ENCODE peak calls at places on chromosomes 6 and 20, in four cellular contexts. V is prostate gland, S is adrenal gland, G is ovary. K is an unnamed sample.
A peak's percentile ranks its signal among the peaks of the same experiment; 100 is the strongest.

GRCh38 chr6:106098383-106099234 is 12.5 kb downstream of the PRDM1 start:
- DNase-seq in V (no peak), S (peak; percentile 64), G (no peak), K (peak; percentile 44)

GRCh38 chr6:52526634-52527033 is 50.2 kb downstream of the TRAM2 start:
- DNase-seq in S (no peak), V (no peak), G (no peak), K (no peak)

GRCh38 chr6:135146160-135146920 is 34.8 kb upstream of the MYB start:
- DNase-seq in V (no peak), S (no peak), G (no peak), K (no peak)

GRCh38 chr6:31712296-31712695 is 2.9 kb upstream of the LY6G6D start:
- DNase-seq in V (no peak), S (no peak), G (no peak), K (no peak)

GRCh38 chr6:7846971-7847818 is 63.4 kb downstream of the TXNDC5 start:
- DNase-seq in V (no peak), G (peak; percentile 58), S (no peak), K (no peak)

GRCh38 chr6:105882071-105882803 is 203.9 kb upstream of the PRDM1 start:
- DNase-seq in S (no peak), G (no peak), V (no peak), K (no peak)

GRCh38 chr6:125637207-125637606 is 112.2 kb upstream of the HEY2 start:
- DNase-seq in G (no peak), V (no peak), S (no peak), K (no peak)

GRCh38 chr6:138514860-138515540 is 15.7 kb upstream of the NHSL1 start:
- DNase-seq in S (no peak), V (no peak), G (no peak), K (no peak)

GRCh38 chr6:96856822-96857221 is 19.5 kb upstream of the GPR63 start:
- DNase-seq in S (no peak), V (no peak), G (no peak), K (no peak)

GRCh38 chr6:36701401-36701991 is 3.9 kb downstream of the RAB44 start:
- DNase-seq in G (no peak), S (no peak), V (no peak), K (no peak)
- TF ChIP-seq CTCF in G (no peak), S (no peak), V (no peak), K (no peak)

GRCh38 chr20:2340823-2341222 is 39.9 kb upstream of the TGM6 start:
- DNase-seq in S (no peak), V (no peak), G (no peak), K (no peak)
- TF ChIP-seq POLR2A in S (no peak), V (no peak), G (no peak), K (no peak)

GRCh38 chr6:133939778-133940667 is 13.0 kb upstream of the TBPL1 start:
- DNase-seq in S (no peak), V (no peak), G (no peak), K (no peak)
- H3K4me3 ChIP-seq in S (no peak overlapping the region), V (no peak overlapping the region), G (no peak overlapping the region), K (no peak overlapping the region)

DNA sequence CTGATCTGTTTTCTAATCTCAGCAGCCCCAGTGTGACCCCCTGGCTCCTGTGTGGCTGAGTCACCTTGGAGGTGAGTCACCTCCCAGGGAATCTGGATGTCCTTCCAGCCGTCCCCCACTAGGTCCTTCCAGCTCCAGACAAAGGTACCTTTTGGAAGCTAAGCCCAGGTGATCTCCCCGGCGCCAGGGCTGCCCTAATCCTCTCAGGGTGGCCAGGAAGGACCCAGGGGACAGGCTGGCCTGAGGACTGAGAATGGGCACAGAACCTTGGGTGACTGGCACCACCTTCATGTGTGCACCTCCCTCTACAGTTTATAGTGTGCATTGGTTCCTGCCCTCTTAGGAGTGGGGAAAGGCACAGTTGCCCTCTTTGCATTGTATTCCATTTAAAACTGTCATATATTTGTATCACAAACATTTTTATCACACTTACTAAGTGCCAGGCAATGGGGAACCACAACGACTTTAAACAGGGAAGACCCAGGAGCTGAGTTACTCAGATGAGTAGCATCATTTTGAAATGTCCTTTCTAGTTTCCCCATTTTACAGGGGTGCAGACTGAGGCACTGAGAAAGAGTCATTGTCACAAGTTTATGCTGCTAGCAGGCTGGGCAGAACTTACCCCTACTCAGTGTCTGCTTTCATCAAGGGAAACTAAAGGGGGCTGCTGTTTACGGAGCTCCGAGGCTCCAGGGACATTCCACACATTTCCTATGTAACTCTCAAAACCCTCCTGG is 2.6 kb upstream of the BPIFB4 start:
- DNase-seq in S (no peak), G (no peak), V (no peak), K (no peak)
- TF ChIP-seq CTCF in S (no peak), G (no peak), V (peak; percentile 39), K (no peak)

GRCh38 chr6:16286151-16286522 is 47.8 kb downstream of the GMPR start:
- DNase-seq in V (no peak), G (no peak), S (no peak), K (no peak)

GRCh38 chr6:16288163-16288562 is 49.8 kb downstream of the GMPR start:
- DNase-seq in V (no peak), G (no peak), S (no peak), K (no peak)

GRCh38 chr6:16282370-16282769 is 44.0 kb downstream of the GMPR start:
- DNase-seq in S (no peak), V (no peak), G (no peak), K (no peak)

GRCh38 chr6:16285467-16286150 is 47.2 kb downstream of the GMPR start:
- DNase-seq in V (no peak), G (no peak), S (no peak), K (no peak)

GRCh38 chr6:16284472-16284871 is 46.1 kb downstream of the GMPR start:
- DNase-seq in G (no peak), V (no peak), S (no peak), K (no peak)
- TF ChIP-seq POLR2A in G (no peak), V (no peak), S (no peak), K (no peak)

GRCh38 chr6:53796451-53796780 is 1.6 kb downstream of the LRRC1 start:
- DNase-seq in G (no peak), V (no peak), S (no peak), K (no peak)
- H3K4me3 ChIP-seq in G (no peak overlapping the region), V (peak overlapping the region; percentile 78), S (no peak overlapping the region), K (no peak overlapping the region)

GRCh38 chr6:99790679-99791078 is 184.0 kb downstream of the PRDM13 start:
- DNase-seq in S (no peak), V (no peak), G (no peak), K (no peak)
- TF ChIP-seq CTCF in S (no peak), V (no peak), G (no peak), K (no peak)

DNA sequence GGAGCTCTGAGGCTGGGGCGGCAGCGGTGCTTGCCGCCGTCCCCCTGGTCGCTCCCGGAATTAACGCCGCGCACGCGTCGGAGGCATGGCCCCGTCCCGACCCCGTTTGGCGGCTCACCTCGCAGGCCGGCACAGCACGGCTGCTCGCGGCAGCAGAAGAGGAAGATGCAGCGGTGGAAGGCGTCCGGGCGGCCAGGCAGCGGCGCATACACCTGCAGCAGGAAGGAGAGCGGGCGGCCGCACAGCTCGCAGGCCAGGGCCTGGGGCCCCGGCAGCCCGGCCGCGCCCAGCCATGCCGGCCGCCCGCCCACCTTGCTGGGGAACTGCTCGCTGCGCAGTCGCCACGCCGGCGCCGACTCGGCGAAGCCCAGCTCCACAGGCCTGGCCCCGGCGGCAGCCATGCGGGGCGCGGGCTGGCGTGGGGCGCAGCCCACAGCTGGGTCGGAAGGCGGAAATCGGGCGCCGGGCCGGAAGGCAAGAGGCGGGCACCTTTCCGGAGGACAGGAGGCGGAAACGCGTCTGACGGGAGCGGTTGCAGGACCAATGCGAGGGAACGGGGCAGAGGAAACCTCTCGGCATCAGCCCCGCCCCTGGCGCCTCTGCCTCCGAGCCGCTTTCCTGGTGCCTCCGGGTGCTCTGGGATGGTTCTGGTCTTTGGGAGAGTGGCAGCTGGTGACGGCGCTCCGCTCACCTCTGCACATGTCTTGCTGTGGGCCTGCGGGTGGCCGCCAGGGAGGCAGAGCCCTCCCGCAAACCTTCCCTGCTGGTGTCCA is at the start of gene PDCD2:
- DNase-seq in S (peak; percentile 96), G (peak; percentile 92), V (peak; percentile 91), K (peak; percentile 98)
- TF ChIP-seq POLR2A in S (peak; percentile 49), G (peak; percentile 35), V (peak; percentile 22), K (no peak)